ENCODE peak calls at places on chromosomes 16 and 17, in seven cellular contexts. V, K, C, E, R, W and A are unnamed samples.

GRCh38 chr17:56891751-56892150 is 22.1 kb downstream of the TRIM25 start:
- DNase-seq in V (peak; percentile 66), K (no peak), C (no peak), E (no peak), R (no peak), W (peak; percentile 50), A (no peak)

GRCh38 chr17:73057196-73057595 is 35.3 kb downstream of the SLC39A11 start:
- DNase-seq in V (no peak), K (no peak), C (no peak), E (no peak), R (no peak), W (no peak), A (no peak)

GRCh38 chr16:66275795-66276428 is 90.6 kb upstream of the CDH5 start:
- DNase-seq in V (no peak), K (peak; percentile 67), C (no peak), E (no peak), R (peak; percentile 67), W (peak; percentile 79), A (no peak)

GRCh38 chr17:15262291-15263205 is 2.6 kb downstream of the PMP22 start:
- DNase-seq in V (no peak), K (peak; percentile 89), C (peak; percentile 83), E (peak; percentile 95), R (peak; percentile 73), W (peak; percentile 95), A (no peak)

GRCh38 chr17:50953831-50954601 is 87.9 kb upstream of the TOB1 start:
- DNase-seq in V (no peak), K (peak; percentile 83), C (peak; percentile 27), E (peak; percentile 81), R (no peak), W (peak; percentile 80), A (no peak)

GRCh38 chr17:42282478-42283080 is 5.7 kb upstream of the STAT5A start:
- DNase-seq in V (no peak), K (no peak), C (no peak), E (no peak), R (no peak), W (no peak), A (no peak)

GRCh38 chr16:48329138-48329537 is 56.1 kb downstream of the SIAH1 start:
- DNase-seq in V (no peak), K (no peak), C (no peak), E (no peak), R (no peak), W (no peak), A (no peak)

GRCh38 chr17:40915721-40916256 is 21.7 kb downstream of the KRT23 start:
- DNase-seq in V (no peak), K (peak; percentile 71), C (no peak), E (no peak), R (peak; percentile 10), W (peak; percentile 42), A (peak; percentile 6)

GRCh38 chr16:71723537-71724319 is 773 bp downstream of the PHLPP2 start:
- DNase-seq in V (peak; percentile 81), K (peak; percentile 54), C (peak; percentile 87), E (peak; percentile 79), R (peak; percentile 36), W (peak; percentile 97), A (peak; percentile 71)

GRCh38 chr17:79212150-79213087 is 137.8 kb downstream of the ENGASE start:
- DNase-seq in V (no peak), K (no peak), C (no peak), E (no peak), R (no peak), W (no peak), A (no peak)

GRCh38 chr17:71633391-71633849 is 487.4 kb upstream of the SOX9 start:
- DNase-seq in V (no peak), K (peak; percentile 97), C (no peak), E (no peak), R (peak; percentile 93), W (peak; percentile 68), A (no peak)

GRCh38 chr16:79801550-79802090 is 201.1 kb upstream of the MAF start:
- DNase-seq in V (no peak), K (peak; percentile 50), C (no peak), E (no peak), R (peak; percentile 67), W (no peak), A (no peak)

GRCh38 chr17:46943511-46944393 is 20.8 kb downstream of the GOSR2 start:
- DNase-seq in V (no peak), K (peak; percentile 55), C (peak; percentile 41), E (peak; percentile 41), R (peak; percentile 25), W (peak; percentile 31), A (no peak)

GRCh38 chr17:47703191-47703591 is 9.2 kb downstream of the TBKBP1 start:
- DNase-seq in V (no peak), K (no peak), C (no peak), E (no peak), R (no peak), W (no peak), A (no peak)